ENCODE peak calls at places on chromosomes 1 and 21, in six cellular contexts. Q is H1, N is K562, F is HCT116, O is NT2/D1, E is HepG2. U is an unnamed sample.

GRCh38 chr1:36711480-36711879 is 228.8 kb upstream of the CSF3R start:
- DNase-seq in O (peak), F (no peak), Q (no peak), N (no peak), E (no peak), U (no peak)

GRCh38 chr1:180171691-180172090 is 17.0 kb downstream of the QSOX1 start:
- DNase-seq in O (no peak), F (no peak), E (no peak), Q (no peak), N (no peak), U (no peak)

GRCh38 chr21:15793547-15794235 is 63.9 kb downstream of the USP25 start:
- DNase-seq in F (no peak), E (no peak), O (no peak), N (no peak), Q (no peak), U (no peak)

GRCh38 chr1:203556047-203556851 is 62.3 kb downstream of the OPTC start:
- DNase-seq in E (no peak), F (no peak), O (no peak), N (no peak), Q (peak), U (no peak)

GRCh38 chr1:19477284-19478240 is 7.8 kb downstream of the CAPZB start:
- DNase-seq in N (no peak), Q (no peak), F (no peak), E (no peak), O (no peak), U (peak)

GRCh38 chr1:89624314-89624713 is 8.6 kb upstream of the LRRC8C start:
- DNase-seq in F (no peak), Q (no peak), E (no peak), N (no peak), O (no peak), U (no peak)

GRCh38 chr1:221543529-221544120 is 198.3 kb downstream of the DUSP10 start:
- DNase-seq in Q (no peak), F (peak), E (no peak), N (peak), O (peak), U (no peak)

GRCh38 chr1:24351918-24352637 is 32.9 kb downstream of the GRHL3 start:
- DNase-seq in N (no peak), Q (no peak), F (no peak), O (no peak), E (no peak), U (no peak)

GRCh38 chr1:110490791-110491451 is 28.1 kb downstream of the KCNA10 start:
- DNase-seq in O (no peak), F (no peak), Q (no peak), N (no peak), E (no peak), U (no peak)

GRCh38 chr1:23634840-23635642 is 56.6 kb upstream of the RPL11 start:
- DNase-seq in E (peak), F (peak), N (peak), O (peak), Q (peak), U (peak)

GRCh38 chr1:208499601-208500000 is 255.4 kb upstream of the PLXNA2 start:
- DNase-seq in Q (no peak), E (no peak), F (no peak), N (no peak), O (no peak), U (no peak)

GRCh38 chr21:37874904-37875780 is 41.1 kb downstream of the KCNJ6 start:
- DNase-seq in N (no peak), Q (no peak), F (no peak), E (no peak), O (no peak), U (no peak)

GRCh38 chr1:204829133-204829532 is 41.5 kb upstream of the NFASC start:
- DNase-seq in N (no peak), O (no peak), F (no peak), E (no peak), Q (peak), U (no peak)

GRCh38 chr1:41314781-41315481 is 46.3 kb upstream of the FOXO6 start:
- DNase-seq in Q (peak), O (no peak), E (no peak), N (no peak), F (no peak), U (no peak)

GRCh38 chr1:234601217-234602017 is 8.6 kb downstream of the IRF2BP2 start:
- DNase-seq in Q (no peak), F (no peak), N (peak), E (peak), O (no peak), U (no peak)

GRCh38 chr21:38434913-38435533 is 63.3 kb downstream of the ERG start:
- DNase-seq in O (no peak), Q (no peak), E (no peak), F (no peak), N (no peak), U (no peak)

GRCh38 chr1:65939187-65939586 is 146.5 kb downstream of the PDE4B start:
- DNase-seq in Q (no peak), N (no peak), E (no peak), O (no peak), F (no peak), U (no peak)

GRCh38 chr1:2225029-2225428 is 3.1 kb upstream of the SKI start:
- DNase-seq in F (no peak), O (no peak), Q (no peak), N (no peak), E (no peak), U (no peak)

GRCh38 chr1:232620356-232620841 is 9.5 kb downstream of the SIPA1L2 start:
- DNase-seq in N (no peak), O (peak), F (no peak), E (no peak), Q (no peak), U (no peak)

GRCh38 chr1:25695991-25696330 is 79.4 kb downstream of the MAN1C1 start:
- DNase-seq in E (no peak), Q (no peak), N (no peak), O (peak), F (no peak), U (no peak)

GRCh38 chr1:9766759-9767442 is 56.9 kb downstream of the CLSTN1 start:
- DNase-seq in Q (no peak), F (peak), E (no peak), O (no peak), N (no peak), U (no peak)

GRCh38 chr1:59936358-59936821 is 9.8 kb upstream of the CYP2J2 start:
- DNase-seq in Q (no peak), E (peak), N (no peak), O (no peak), F (no peak), U (no peak)

GRCh38 chr1:15703562-15703961 is 19.4 kb downstream of the PLEKHM2 start:
- DNase-seq in Q (no peak), E (no peak), O (no peak), N (no peak), F (no peak), U (no peak)

GRCh38 chr1:177044390-177044789 is 120.1 kb downstream of the ASTN1 start:
- DNase-seq in O (peak), Q (peak), E (no peak), N (no peak), F (no peak), U (no peak)

GRCh38 chr1:216178266-216178665 is 245.0 kb downstream of the USH2A start:
- DNase-seq in N (no peak), O (no peak), E (no peak), F (no peak), Q (no peak), U (no peak)

GRCh38 chr1:81304187-81304586 is 496.5 kb upstream of the ADGRL2 start:
- DNase-seq in N (no peak), O (no peak), Q (no peak), E (no peak), F (no peak), U (no peak)

GRCh38 chr1:20262810-20263534 is 27.7 kb upstream of the VWA5B1 start:
- DNase-seq in O (no peak), N (no peak), F (no peak), Q (no peak), E (no peak), U (no peak)

GRCh38 chr1:164380893-164381292 is 178.1 kb upstream of the PBX1 start:
- DNase-seq in Q (no peak), E (no peak), F (peak), O (no peak), N (no peak), U (no peak)

GRCh38 chr1:184497962-184498723 is 111.3 kb downstream of the C1orf21 start:
- DNase-seq in Q (peak), E (no peak), N (no peak), O (peak), F (no peak), U (no peak)

GRCh38 chr1:39992229-39992628 is 37.3 kb downstream of the MFSD2A start:
- DNase-seq in N (no peak), Q (no peak), F (no peak), E (no peak), O (no peak), U (no peak)

GRCh38 chr1:95635820-95636219 is 401.8 kb downstream of the RWDD3 start:
- DNase-seq in N (no peak), F (no peak), E (no peak), Q (no peak), O (no peak), U (no peak)

GRCh38 chr1:106921186-106921585 is 135.3 kb upstream of the PRMT6 start:
- DNase-seq in Q (no peak), O (no peak), E (no peak), F (no peak), N (no peak), U (no peak)

GRCh38 chr21:31630062-31630711 is 29.3 kb upstream of the SOD1 start:
- DNase-seq in F (peak), N (no peak), O (no peak), Q (no peak), E (peak), U (no peak)
- TF ChIP-seq ZNF274 in F (no peak), N (no peak), O (no peak), Q (no peak), E (no peak), U (no peak)

GRCh38 chr1:181503130-181503810 is 20.0 kb downstream of the CACNA1E start:
- DNase-seq in Q (no peak), E (no peak), F (no peak), O (no peak), N (no peak), U (no peak)

GRCh38 chr1:181508486-181509165 is 25.3 kb downstream of the CACNA1E start:
- DNase-seq in E (no peak), N (no peak), Q (no peak), F (no peak), O (no peak), U (peak)

GRCh38 chr1:181501612-181502011 is 18.3 kb downstream of the CACNA1E start:
- DNase-seq in O (no peak), Q (no peak), F (no peak), E (no peak), N (no peak), U (no peak)

GRCh38 chr1:181506563-181507353 is 23.4 kb downstream of the CACNA1E start:
- DNase-seq in E (no peak), Q (no peak), O (no peak), F (no peak), N (no peak), U (no peak)

DNA sequence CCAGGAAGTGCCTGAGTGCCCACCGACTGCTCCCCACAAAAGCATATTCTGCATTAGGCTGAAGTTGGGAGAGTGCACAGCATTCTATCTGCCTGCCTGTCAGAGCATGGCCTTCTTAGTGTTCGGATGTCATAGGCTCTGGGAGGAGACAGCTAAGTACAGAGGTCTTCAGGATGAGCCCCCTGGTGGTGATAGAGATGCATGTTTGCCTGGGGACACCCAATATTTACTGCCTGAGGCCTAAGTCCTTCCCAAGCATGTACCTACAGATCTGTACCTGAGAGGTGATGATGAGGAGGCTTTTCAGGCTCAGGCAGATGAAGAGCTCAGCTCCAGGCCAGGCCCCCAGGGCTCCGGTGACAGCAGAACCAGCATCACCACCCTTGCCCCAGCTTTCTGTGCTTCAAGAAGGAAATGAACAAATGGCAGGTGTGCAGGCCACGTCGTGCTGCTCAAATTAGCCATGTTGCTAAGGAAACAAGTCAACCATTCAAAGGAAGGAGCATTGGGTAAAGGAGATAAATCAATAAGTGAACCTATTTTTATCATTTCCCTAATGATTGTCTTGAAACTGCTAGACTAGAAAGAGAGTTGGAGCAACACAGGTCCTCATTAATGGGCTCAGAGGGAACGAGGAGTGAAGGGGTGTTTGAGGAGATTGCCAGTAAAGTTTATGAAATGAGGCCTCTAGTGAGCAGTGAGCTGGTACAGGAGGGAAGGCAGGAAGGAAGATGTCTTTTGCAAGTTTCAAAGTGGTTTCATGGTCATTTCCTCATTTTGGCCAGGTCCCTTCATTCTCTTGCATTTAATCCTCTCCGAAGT is 21.2 kb downstream of the CACNA1E start:
- DNase-seq in N (peak), Q (peak), O (peak), E (peak), F (peak), U (peak)
- TF ChIP-seq ZNF274 in N (no peak), Q (no peak), O (no peak), E (no peak), F (no peak), U (no peak)

GRCh38 chr1:155574077-155574476 is 11.5 kb upstream of the ASH1L start:
- DNase-seq in F (no peak), Q (no peak), E (no peak), N (no peak), O (no peak), U (no peak)

GRCh38 chr1:155570593-155570990 is 8.0 kb upstream of the ASH1L start:
- DNase-seq in E (no peak), O (no peak), N (no peak), F (no peak), Q (no peak), U (no peak)

GRCh38 chr1:155569988-155570592 is 7.5 kb upstream of the ASH1L start:
- DNase-seq in O (no peak), Q (no peak), E (no peak), N (peak), F (no peak), U (no peak)
- TF ChIP-seq ZNF274 in O (no peak), Q (no peak), E (no peak), N (no peak), F (no peak), U (no peak)

DNA sequence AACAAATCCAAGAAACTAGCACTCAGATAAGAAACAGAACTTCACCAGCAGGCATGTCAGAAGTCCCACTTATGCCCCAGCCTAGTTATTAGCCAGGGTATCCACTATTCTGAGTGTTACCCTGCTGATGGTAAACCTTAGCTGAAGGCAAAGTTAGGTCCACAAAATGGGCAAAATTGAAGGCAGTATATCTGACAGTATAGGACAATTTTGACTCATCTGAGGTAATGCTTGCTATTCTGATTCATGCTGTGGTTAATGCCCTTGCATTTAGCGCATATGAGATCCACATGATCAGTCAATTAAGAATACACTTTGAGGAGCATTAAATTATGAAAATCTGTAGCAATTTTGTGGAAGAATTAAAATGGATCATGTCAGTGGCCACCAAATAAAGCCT is 15.1 kb downstream of the IFI44 start:
- DNase-seq in E (no peak), Q (no peak), N (no peak), F (no peak), O (no peak), U (no peak)
- TF ChIP-seq ZNF274 in E (no peak), Q (no peak), N (no peak), F (no peak), O (no peak), U (no peak)

GRCh38 chr1:29121516-29121937 is 2.2 kb downstream of the TMEM200B start:
- DNase-seq in F (no peak), E (no peak), O (no peak), N (no peak), Q (no peak), U (no peak)
- TF ChIP-seq ZNF274 in F (no peak), E (no peak), O (no peak), N (no peak), Q (no peak), U (no peak)